ENCODE peak calls at places on chromosomes 13 and 19, in six cellular contexts. F, U, J, N, D and X are unnamed samples.
A peak's percentile ranks its signal among the peaks of the same experiment; 100 is the strongest.

GRCh38 chr13:99916366-99917103 is 55.0 kb downstream of the ZIC5 start:
- DNase-seq in U (no peak), N (no peak), D (no peak), F (peak; percentile 73), J (peak; percentile 92), X (peak; percentile 80)

GRCh38 chr13:51585696-51586095 is 1.4 kb downstream of the WDFY2 start:
- DNase-seq in N (no peak), D (no peak), F (peak; percentile 23), U (no peak), J (peak; percentile 42), X (peak; percentile 39)

GRCh38 chr13:52454459-52454824 is 836 bp upstream of the CKAP2 start:
- DNase-seq in N (no peak), J (peak; percentile 17), D (no peak), U (no peak), F (peak; percentile 35), X (no peak)

GRCh38 chr19:29400917-29401711 is 124.7 kb upstream of the VSTM2B start:
- DNase-seq in U (no peak), J (no peak), D (no peak), N (peak; percentile 71), F (no peak), X (no peak)

GRCh38 chr13:90746230-90746629 is 601.3 kb upstream of the MIR17HG start:
- DNase-seq in D (no peak), N (no peak), J (no peak), F (no peak), U (no peak), X (no peak)

GRCh38 chr13:40776681-40777165 is 5.7 kb upstream of the MRPS31 start:
- DNase-seq in U (no peak), F (no peak), D (no peak), J (peak; percentile 68), N (no peak), X (peak; percentile 40)

GRCh38 chr19:40803857-40804782 is 5.1 kb downstream of the EGLN2 start:
- DNase-seq in N (no peak), J (no peak), D (no peak), U (peak; percentile 51), F (no peak), X (no peak)

GRCh38 chr13:95740921-95741320 is 64.0 kb downstream of the DNAJC3 start:
- DNase-seq in F (no peak), N (no peak), D (no peak), J (no peak), U (no peak), X (no peak)